ENCODE peak calls at places on chromosome 1, in four cellular contexts. Z is Caki2; P is fibroblast of pulmonary artery; F is CD8-positive, alpha-beta T cell. U is an unnamed sample.

GRCh38 chr1:172902861-172903381 is 147.8 kb downstream of the TNFSF18 start:
- DNase-seq in Z (no peak), P (peak), F (no peak), U (peak)

GRCh38 chr1:178407662-178408061 is 89.1 kb downstream of the CLEC20A start:
- DNase-seq in Z (no peak), P (peak), F (no peak), U (no peak)

GRCh38 chr1:6511056-6511455 is 19.6 kb upstream of the PLEKHG5 start:
- DNase-seq in Z (no peak), P (no peak), F (no peak), U (no peak)

GRCh38 chr1:66207484-66207883 is 326.5 kb upstream of the SGIP1 start:
- DNase-seq in Z (no peak), P (peak), F (no peak), U (peak)

GRCh38 chr1:150464422-150464826 is 22.8 kb upstream of the TARS2 start:
- DNase-seq in Z (peak), P (peak), F (peak), U (peak)

GRCh38 chr1:54153548-54154439 is 994 bp upstream of the CDCP2 start:
- DNase-seq in Z (no peak), P (peak), F (no peak), U (peak)

GRCh38 chr1:8261398-8261762 is 56.5 kb upstream of the SLC45A1 start:
- DNase-seq in Z (no peak), P (no peak), F (no peak), U (no peak)

GRCh38 chr1:211632117-211632807 is 43.2 kb downstream of the NEK2 start:
- DNase-seq in Z (no peak), P (no peak), F (no peak), U (no peak)

GRCh38 chr1:64623750-64624445 is 121.0 kb upstream of the RAVER2 start:
- DNase-seq in Z (peak), P (peak), F (no peak), U (peak)

GRCh38 chr1:200247513-200247912 is 162.3 kb downstream of the ZNF281 start:
- DNase-seq in Z (no peak), P (no peak), F (no peak), U (no peak)

GRCh38 chr1:88680446-88680845 is 3.6 kb upstream of the PKN2 start:
- DNase-seq in Z (no peak), P (no peak), F (no peak), U (no peak)

GRCh38 chr1:173171152-173171551 is 36.0 kb downstream of the TNFSF4 start:
- DNase-seq in Z (no peak), P (no peak), F (no peak), U (no peak)

GRCh38 chr1:170285027-170285426 is 139.3 kb downstream of the NTMT2 start:
- DNase-seq in Z (no peak), P (no peak), F (no peak), U (no peak)

GRCh38 chr1:59866459-59866858 is 51.7 kb downstream of the HOOK1 start:
- DNase-seq in Z (no peak), P (no peak), F (no peak), U (no peak)

GRCh38 chr1:214074477-214074876 is 86.7 kb downstream of the PROX1 start:
- DNase-seq in Z (no peak), P (no peak), F (no peak), U (no peak)

GRCh38 chr1:21534674-21535378 is 25.6 kb downstream of the ALPL start:
- DNase-seq in Z (peak), P (peak), F (no peak), U (peak)

GRCh38 chr1:223230161-223230881 is 87.3 kb upstream of the TLR5 start:
- DNase-seq in Z (no peak), P (peak), F (no peak), U (peak)

GRCh38 chr1:147472953-147473734 is 68.2 kb upstream of the BCL9 start:
- DNase-seq in Z (no peak), P (peak), F (no peak), U (no peak)

GRCh38 chr1:214549604-214550338 is 1.6 kb downstream of the PTPN14 start:
- DNase-seq in Z (peak), P (peak), F (no peak), U (no peak)

GRCh38 chr1:231776006-231776707 is 149.6 kb downstream of the DISC1 start:
- DNase-seq in Z (peak), P (peak), F (no peak), U (no peak)

GRCh38 chr1:72485786-72486185 is 203.4 kb upstream of the NEGR1 start:
- DNase-seq in Z (no peak), P (peak), F (no peak), U (no peak)

GRCh38 chr1:2592672-2593071 is 6.1 kb downstream of the PRXL2B start:
- DNase-seq in Z (no peak), P (no peak), F (peak), U (no peak)

GRCh38 chr1:59672851-59673574 is 141.7 kb upstream of the HOOK1 start:
- DNase-seq in Z (peak), P (peak), F (no peak), U (peak)

GRCh38 chr1:1889847-1890505 is 911 bp downstream of the GNB1 start:
- DNase-seq in Z (peak), P (peak), F (peak), U (peak)

GRCh38 chr1:18109058-18109755 is 1.6 kb downstream of the IGSF21 start:
- DNase-seq in Z (no peak), P (no peak), F (no peak), U (no peak)

GRCh38 chr1:110675060-110675791 is 486 bp upstream of the KCNA3 start:
- DNase-seq in Z (no peak), P (no peak), F (no peak), U (no peak)

U was measured in bronchial epithelial cell.